ENCODE peak calls at places on chromosomes 13 and 19, in ten cellular contexts. One of them, this sample, is unnamed.

GRCh38 chr19:46772170-46773017 is 16.0 kb downstream of the SLC1A5 start:
- DNase-seq in lower leg skin: no peak
- DNase-seq in brain microvascular endothelial cell: no peak
- DNase-seq in fibroblast of lung: no peak
- DNase-seq in sigmoid colon: no peak
- DNase-seq in prostate gland: no peak
- DNase-seq in tibial nerve: no peak
- DNase-seq in CD8-positive, alpha-beta T cell: no peak
- DNase-seq in GM12865: no peak
- DNase-seq in adrenal gland: no peak
- DNase-seq in this sample: no peak

GRCh38 chr13:110817143-110817542 is 97.7 kb downstream of the ANKRD10 start:
- DNase-seq in lower leg skin: no peak
- DNase-seq in brain microvascular endothelial cell: no peak
- DNase-seq in fibroblast of lung: no peak
- DNase-seq in sigmoid colon: no peak
- DNase-seq in prostate gland: no peak
- DNase-seq in tibial nerve: no peak
- DNase-seq in CD8-positive, alpha-beta T cell: no peak
- DNase-seq in GM12865: no peak
- DNase-seq in adrenal gland: no peak
- DNase-seq in this sample: no peak

GRCh38 chr13:53112522-53112921 is 83.9 kb downstream of the OLFM4 start:
- DNase-seq in lower leg skin: no peak
- DNase-seq in brain microvascular endothelial cell: no peak
- DNase-seq in fibroblast of lung: no peak
- DNase-seq in sigmoid colon: no peak
- DNase-seq in prostate gland: no peak
- DNase-seq in tibial nerve: no peak
- DNase-seq in CD8-positive, alpha-beta T cell: no peak
- DNase-seq in GM12865: no peak
- DNase-seq in adrenal gland: no peak
- DNase-seq in this sample: no peak

GRCh38 chr19:35995655-35995993 is 636 bp downstream of the SDHAF1 start:
- DNase-seq in lower leg skin: no peak
- DNase-seq in brain microvascular endothelial cell: no peak
- DNase-seq in fibroblast of lung: peak
- DNase-seq in sigmoid colon: peak
- DNase-seq in prostate gland: no peak
- DNase-seq in tibial nerve: no peak
- DNase-seq in CD8-positive, alpha-beta T cell: peak
- DNase-seq in GM12865: peak
- DNase-seq in adrenal gland: peak
- DNase-seq in this sample: no peak

GRCh38 chr19:11699931-11700794 is 38.6 kb downstream of the ZNF823 start:
- DNase-seq in lower leg skin: no peak
- DNase-seq in brain microvascular endothelial cell: peak
- DNase-seq in fibroblast of lung: peak
- DNase-seq in sigmoid colon: no peak
- DNase-seq in prostate gland: no peak
- DNase-seq in tibial nerve: no peak
- DNase-seq in CD8-positive, alpha-beta T cell: no peak
- DNase-seq in GM12865: peak
- DNase-seq in adrenal gland: no peak
- DNase-seq in this sample: no peak

GRCh38 chr19:30284885-30285284 is 87.3 kb upstream of the ZNF536 start:
- DNase-seq in lower leg skin: no peak
- DNase-seq in brain microvascular endothelial cell: no peak
- DNase-seq in fibroblast of lung: no peak
- DNase-seq in sigmoid colon: no peak
- DNase-seq in prostate gland: no peak
- DNase-seq in tibial nerve: no peak
- DNase-seq in CD8-positive, alpha-beta T cell: no peak
- DNase-seq in GM12865: no peak
- DNase-seq in adrenal gland: no peak
- DNase-seq in this sample: no peak

GRCh38 chr19:35327642-35328041 is 1.3 kb upstream of the CD22 start:
- DNase-seq in lower leg skin: no peak
- DNase-seq in brain microvascular endothelial cell: no peak
- DNase-seq in fibroblast of lung: no peak
- DNase-seq in sigmoid colon: no peak
- DNase-seq in prostate gland: no peak
- DNase-seq in tibial nerve: no peak
- DNase-seq in CD8-positive, alpha-beta T cell: no peak
- DNase-seq in GM12865: no peak
- DNase-seq in adrenal gland: no peak
- DNase-seq in this sample: no peak

GRCh38 chr13:48679941-48680630 is 26.4 kb downstream of the CYSLTR2 start:
- DNase-seq in lower leg skin: no peak
- DNase-seq in brain microvascular endothelial cell: no peak
- DNase-seq in fibroblast of lung: no peak
- DNase-seq in sigmoid colon: no peak
- DNase-seq in prostate gland: no peak
- DNase-seq in tibial nerve: no peak
- DNase-seq in CD8-positive, alpha-beta T cell: no peak
- DNase-seq in GM12865: no peak
- DNase-seq in adrenal gland: no peak
- DNase-seq in this sample: no peak

GRCh38 chr13:20566424-20566916 is 487 bp upstream of the IFT88 start:
- DNase-seq in lower leg skin: peak
- DNase-seq in brain microvascular endothelial cell: peak
- DNase-seq in fibroblast of lung: peak
- DNase-seq in sigmoid colon: peak
- DNase-seq in prostate gland: peak
- DNase-seq in tibial nerve: no peak
- DNase-seq in CD8-positive, alpha-beta T cell: no peak
- DNase-seq in GM12865: no peak
- DNase-seq in adrenal gland: no peak
- DNase-seq in this sample: peak

GRCh38 chr13:27034678-27035111 is 136.9 kb downstream of the USP12 start:
- DNase-seq in lower leg skin: no peak
- DNase-seq in brain microvascular endothelial cell: no peak
- DNase-seq in fibroblast of lung: no peak
- DNase-seq in sigmoid colon: no peak
- DNase-seq in prostate gland: no peak
- DNase-seq in tibial nerve: no peak
- DNase-seq in CD8-positive, alpha-beta T cell: no peak
- DNase-seq in GM12865: no peak
- DNase-seq in adrenal gland: no peak
- DNase-seq in this sample: no peak

GRCh38 chr13:44306401-44307192 is 67.0 kb upstream of the SERP2 start:
- DNase-seq in lower leg skin: no peak
- DNase-seq in brain microvascular endothelial cell: peak
- DNase-seq in fibroblast of lung: peak
- DNase-seq in sigmoid colon: peak
- DNase-seq in prostate gland: peak
- DNase-seq in tibial nerve: peak
- DNase-seq in CD8-positive, alpha-beta T cell: no peak
- DNase-seq in GM12865: no peak
- DNase-seq in adrenal gland: peak
- DNase-seq in this sample: no peak

GRCh38 chr19:42038675-42039074 is 31.3 kb downstream of the GRIK5 start:
- DNase-seq in lower leg skin: no peak
- DNase-seq in brain microvascular endothelial cell: no peak
- DNase-seq in fibroblast of lung: no peak
- DNase-seq in sigmoid colon: peak
- DNase-seq in prostate gland: no peak
- DNase-seq in tibial nerve: no peak
- DNase-seq in CD8-positive, alpha-beta T cell: no peak
- DNase-seq in GM12865: no peak
- DNase-seq in adrenal gland: peak
- DNase-seq in this sample: no peak

GRCh38 chr19:38665950-38666661 is 18.7 kb downstream of the ACTN4 start:
- DNase-seq in lower leg skin: no peak
- DNase-seq in brain microvascular endothelial cell: no peak
- DNase-seq in fibroblast of lung: peak
- DNase-seq in sigmoid colon: peak
- DNase-seq in prostate gland: peak
- DNase-seq in tibial nerve: peak
- DNase-seq in CD8-positive, alpha-beta T cell: no peak
- DNase-seq in GM12865: no peak
- DNase-seq in adrenal gland: peak
- DNase-seq in this sample: no peak

GRCh38 chr13:67023088-67023893 is 206.8 kb downstream of the PCDH9 start:
- DNase-seq in lower leg skin: no peak
- DNase-seq in brain microvascular endothelial cell: peak
- DNase-seq in fibroblast of lung: peak
- DNase-seq in sigmoid colon: no peak
- DNase-seq in prostate gland: no peak
- DNase-seq in tibial nerve: no peak
- DNase-seq in CD8-positive, alpha-beta T cell: no peak
- DNase-seq in GM12865: no peak
- DNase-seq in adrenal gland: no peak
- DNase-seq in this sample: no peak

GRCh38 chr13:71522976-71523517 is 344.0 kb downstream of the DACH1 start:
- DNase-seq in lower leg skin: no peak
- DNase-seq in brain microvascular endothelial cell: no peak
- DNase-seq in fibroblast of lung: no peak
- DNase-seq in sigmoid colon: no peak
- DNase-seq in prostate gland: no peak
- DNase-seq in tibial nerve: no peak
- DNase-seq in CD8-positive, alpha-beta T cell: no peak
- DNase-seq in GM12865: no peak
- DNase-seq in adrenal gland: no peak
- DNase-seq in this sample: no peak

GRCh38 chr19:48613852-48614435 is 932 bp downstream of the FAM83E start:
- DNase-seq in lower leg skin: no peak
- DNase-seq in brain microvascular endothelial cell: no peak
- DNase-seq in fibroblast of lung: no peak
- DNase-seq in sigmoid colon: no peak
- DNase-seq in prostate gland: no peak
- DNase-seq in tibial nerve: no peak
- DNase-seq in CD8-positive, alpha-beta T cell: no peak
- DNase-seq in GM12865: peak
- DNase-seq in adrenal gland: no peak
- DNase-seq in this sample: no peak

GRCh38 chr13:50400035-50400726 is 384.9 kb downstream of the KCNRG start:
- DNase-seq in lower leg skin: no peak
- DNase-seq in brain microvascular endothelial cell: no peak
- DNase-seq in fibroblast of lung: peak
- DNase-seq in sigmoid colon: no peak
- DNase-seq in prostate gland: no peak
- DNase-seq in tibial nerve: no peak
- DNase-seq in CD8-positive, alpha-beta T cell: no peak
- DNase-seq in GM12865: no peak
- DNase-seq in adrenal gland: peak
- DNase-seq in this sample: no peak

GRCh38 chr19:12872255-12872654 is 9.0 kb downstream of the DNASE2 start:
- DNase-seq in lower leg skin: no peak
- DNase-seq in brain microvascular endothelial cell: no peak
- DNase-seq in fibroblast of lung: no peak
- DNase-seq in sigmoid colon: no peak
- DNase-seq in prostate gland: no peak
- DNase-seq in tibial nerve: no peak
- DNase-seq in CD8-positive, alpha-beta T cell: no peak
- DNase-seq in GM12865: peak
- DNase-seq in adrenal gland: no peak
- DNase-seq in this sample: no peak
- H3K4me3 ChIP-seq in lower leg skin: no peak
- H3K4me3 ChIP-seq in brain microvascular endothelial cell: no peak
- H3K4me3 ChIP-seq in fibroblast of lung: no peak
- H3K4me3 ChIP-seq in sigmoid colon: no peak
- H3K4me3 ChIP-seq in prostate gland: no peak
- H3K4me3 ChIP-seq in tibial nerve: no peak
- H3K4me3 ChIP-seq in CD8-positive, alpha-beta T cell: no peak
- H3K4me3 ChIP-seq in GM12865: no peak
- H3K4me3 ChIP-seq in adrenal gland: no peak
- H3K4me3 ChIP-seq in this sample: no peak

GRCh38 chr19:53365134-53365898 is at the start of gene ZNF525:
- DNase-seq in lower leg skin: peak
- DNase-seq in brain microvascular endothelial cell: peak
- DNase-seq in fibroblast of lung: peak
- DNase-seq in sigmoid colon: peak
- DNase-seq in prostate gland: peak
- DNase-seq in tibial nerve: peak
- DNase-seq in CD8-positive, alpha-beta T cell: peak
- DNase-seq in GM12865: peak
- DNase-seq in adrenal gland: peak
- DNase-seq in this sample: peak
- TF ChIP-seq CTCF in lower leg skin: no peak
- TF ChIP-seq CTCF in brain microvascular endothelial cell: peak
- TF ChIP-seq CTCF in fibroblast of lung: no peak
- TF ChIP-seq CTCF in sigmoid colon: peak
- TF ChIP-seq CTCF in prostate gland: no peak
- TF ChIP-seq CTCF in tibial nerve: no peak
- TF ChIP-seq CTCF in CD8-positive, alpha-beta T cell: peak
- TF ChIP-seq CTCF in GM12865: peak
- TF ChIP-seq CTCF in adrenal gland: peak
- TF ChIP-seq CTCF in this sample: peak

GRCh38 chr19:1854032-1854541 is 5.8 kb upstream of the REXO1 start:
- DNase-seq in lower leg skin: no peak
- DNase-seq in brain microvascular endothelial cell: no peak
- DNase-seq in fibroblast of lung: no peak
- DNase-seq in sigmoid colon: peak
- DNase-seq in prostate gland: no peak
- DNase-seq in tibial nerve: no peak
- DNase-seq in CD8-positive, alpha-beta T cell: no peak
- DNase-seq in GM12865: no peak
- DNase-seq in adrenal gland: no peak
- DNase-seq in this sample: no peak
- H3K4me3 ChIP-seq in lower leg skin: no peak
- H3K4me3 ChIP-seq in brain microvascular endothelial cell: no peak
- H3K4me3 ChIP-seq in fibroblast of lung: no peak
- H3K4me3 ChIP-seq in sigmoid colon: no peak
- H3K4me3 ChIP-seq in prostate gland: no peak
- H3K4me3 ChIP-seq in tibial nerve: no peak
- H3K4me3 ChIP-seq in CD8-positive, alpha-beta T cell: no peak
- H3K4me3 ChIP-seq in GM12865: no peak
- H3K4me3 ChIP-seq in adrenal gland: no peak
- H3K4me3 ChIP-seq in this sample: no peak

GRCh38 chr13:85974604-85975366 is 175.6 kb upstream of the SLITRK6 start:
- DNase-seq in lower leg skin: no peak
- DNase-seq in brain microvascular endothelial cell: peak
- DNase-seq in fibroblast of lung: no peak
- DNase-seq in sigmoid colon: no peak
- DNase-seq in prostate gland: no peak
- DNase-seq in tibial nerve: no peak
- DNase-seq in CD8-positive, alpha-beta T cell: no peak
- DNase-seq in GM12865: no peak
- DNase-seq in adrenal gland: no peak
- DNase-seq in this sample: no peak

GRCh38 chr13:85969331-85969730 is 170.1 kb upstream of the SLITRK6 start:
- DNase-seq in lower leg skin: no peak
- DNase-seq in brain microvascular endothelial cell: no peak
- DNase-seq in fibroblast of lung: no peak
- DNase-seq in sigmoid colon: no peak
- DNase-seq in prostate gland: no peak
- DNase-seq in tibial nerve: no peak
- DNase-seq in CD8-positive, alpha-beta T cell: no peak
- DNase-seq in GM12865: no peak
- DNase-seq in adrenal gland: no peak
- DNase-seq in this sample: no peak

DNA sequence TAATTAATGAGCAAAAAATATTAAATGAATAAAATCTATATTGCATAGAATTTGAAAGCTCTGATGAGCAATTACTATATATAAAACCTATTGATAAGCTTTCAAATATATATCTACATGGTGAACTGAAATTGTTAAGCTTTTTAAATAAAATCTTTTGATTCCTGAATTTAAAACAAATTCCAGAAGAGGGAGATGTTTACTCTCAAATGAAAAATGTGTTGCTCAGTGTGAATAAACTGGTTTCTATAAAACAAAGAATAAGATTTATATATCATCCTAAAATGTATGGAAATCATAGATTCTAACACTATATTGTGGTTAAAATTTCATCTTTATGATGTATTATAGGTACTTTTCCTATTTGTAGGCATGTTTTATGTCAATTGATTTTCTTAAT is 171.5 kb upstream of the SLITRK6 start:
- DNase-seq in lower leg skin: no peak
- DNase-seq in brain microvascular endothelial cell: no peak
- DNase-seq in fibroblast of lung: peak
- DNase-seq in sigmoid colon: no peak
- DNase-seq in prostate gland: no peak
- DNase-seq in tibial nerve: no peak
- DNase-seq in CD8-positive, alpha-beta T cell: no peak
- DNase-seq in GM12865: no peak
- DNase-seq in adrenal gland: no peak
- DNase-seq in this sample: no peak
- TF ChIP-seq CTCF in lower leg skin: no peak
- TF ChIP-seq CTCF in brain microvascular endothelial cell: no peak
- TF ChIP-seq CTCF in fibroblast of lung: no peak
- TF ChIP-seq CTCF in sigmoid colon: no peak
- TF ChIP-seq CTCF in prostate gland: no peak
- TF ChIP-seq CTCF in tibial nerve: no peak
- TF ChIP-seq CTCF in CD8-positive, alpha-beta T cell: no peak
- TF ChIP-seq CTCF in GM12865: no peak
- TF ChIP-seq CTCF in adrenal gland: peak
- TF ChIP-seq CTCF in this sample: peak

This sample was measured in LNCaP clone FGC.